ENCODE peak calls at places on chromosomes 11 and 22, in five cellular contexts. P is GM23338, Y is hepatocyte, M is PC-3, T is OCI-LY7. E is an unnamed sample.

GRCh38 chr11:95923441-95923729 is 522 bp downstream of the MTMR2 start:
- DNase-seq in P (no peak), Y (peak), M (peak), T (no peak), E (no peak)

GRCh38 chr22:26333088-26333800 is 95.8 kb upstream of the ASPHD2 start:
- DNase-seq in P (no peak), Y (no peak), M (no peak), T (no peak), E (no peak)

GRCh38 chr22:47587861-47588582 is 825.6 kb downstream of the TBC1D22A start:
- DNase-seq in P (no peak), Y (no peak), M (no peak), T (no peak), E (no peak)

GRCh38 chr11:117862019-117862725 is 14.3 kb downstream of the FXYD6 start:
- DNase-seq in P (no peak), Y (no peak), M (no peak), T (no peak), E (no peak)

GRCh38 chr11:15114501-15115475 is at the start of gene INSC:
- DNase-seq in P (peak), Y (peak), M (no peak), T (no peak), E (peak)

GRCh38 chr11:33471541-33471940 is 214.4 kb downstream of the HIPK3 start:
- DNase-seq in P (no peak), Y (no peak), M (no peak), T (no peak), E (no peak)

GRCh38 chr11:115660072-115660805 is 156.0 kb upstream of the CADM1 start:
- DNase-seq in P (peak), Y (peak), M (no peak), T (no peak), E (peak)

GRCh38 chr11:47272706-47273105 is 2.8 kb downstream of the MADD start:
- DNase-seq in P (peak), Y (no peak), M (no peak), T (peak), E (no peak)

GRCh38 chr11:14359573-14360031 is 619 bp upstream of the RRAS2 start:
- DNase-seq in P (no peak), Y (no peak), M (peak), T (no peak), E (no peak)

GRCh38 chr11:11076879-11077278 is 219.0 kb upstream of the ZBED5 start:
- DNase-seq in P (no peak), Y (no peak), M (no peak), T (no peak), E (no peak)

GRCh38 chr22:18000441-18001039 is 23.8 kb downstream of the MICAL3 start:
- DNase-seq in P (peak), Y (peak), M (peak), T (peak), E (peak)

GRCh38 chr11:14299921-14300320 is 59.1 kb downstream of the RRAS2 start:
- DNase-seq in P (no peak), Y (no peak), M (no peak), T (no peak), E (no peak)

GRCh38 chr11:107860688-107861087 is 2.1 kb upstream of the SLC35F2 start:
- DNase-seq in P (peak), Y (no peak), M (no peak), T (no peak), E (no peak)

GRCh38 chr11:15707971-15708370 is 593.2 kb downstream of the INSC start:
- DNase-seq in P (peak), Y (peak), M (peak), T (no peak), E (peak)

GRCh38 chr11:105109855-105110750 is 29.5 kb downstream of the CARD18 start:
- DNase-seq in P (no peak), Y (no peak), M (peak), T (no peak), E (no peak)

GRCh38 chr22:26395926-26396325 is 33.1 kb upstream of the ASPHD2 start:
- DNase-seq in P (peak), Y (no peak), M (no peak), T (no peak), E (peak)

GRCh38 chr11:45484326-45484725 is 181.1 kb downstream of the CHST1 start:
- DNase-seq in P (no peak), Y (peak), M (no peak), T (no peak), E (no peak)

GRCh38 chr22:19062909-19063308 is 59.3 kb downstream of the DGCR2 start:
- DNase-seq in P (no peak), Y (no peak), M (no peak), T (no peak), E (no peak)

GRCh38 chr11:58582437-58582836 is 3.6 kb downstream of the ZFP91 start:
- DNase-seq in P (no peak), Y (no peak), M (no peak), T (no peak), E (no peak)

GRCh38 chr11:63997801-63998332 is 11.6 kb downstream of the OTUB1 start:
- DNase-seq in P (no peak), Y (no peak), M (no peak), T (no peak), E (no peak)

GRCh38 chr11:117201516-117201866 is 2.3 kb downstream of the TAGLN start:
- DNase-seq in P (no peak), Y (no peak), M (no peak), T (no peak), E (no peak)

DNA sequence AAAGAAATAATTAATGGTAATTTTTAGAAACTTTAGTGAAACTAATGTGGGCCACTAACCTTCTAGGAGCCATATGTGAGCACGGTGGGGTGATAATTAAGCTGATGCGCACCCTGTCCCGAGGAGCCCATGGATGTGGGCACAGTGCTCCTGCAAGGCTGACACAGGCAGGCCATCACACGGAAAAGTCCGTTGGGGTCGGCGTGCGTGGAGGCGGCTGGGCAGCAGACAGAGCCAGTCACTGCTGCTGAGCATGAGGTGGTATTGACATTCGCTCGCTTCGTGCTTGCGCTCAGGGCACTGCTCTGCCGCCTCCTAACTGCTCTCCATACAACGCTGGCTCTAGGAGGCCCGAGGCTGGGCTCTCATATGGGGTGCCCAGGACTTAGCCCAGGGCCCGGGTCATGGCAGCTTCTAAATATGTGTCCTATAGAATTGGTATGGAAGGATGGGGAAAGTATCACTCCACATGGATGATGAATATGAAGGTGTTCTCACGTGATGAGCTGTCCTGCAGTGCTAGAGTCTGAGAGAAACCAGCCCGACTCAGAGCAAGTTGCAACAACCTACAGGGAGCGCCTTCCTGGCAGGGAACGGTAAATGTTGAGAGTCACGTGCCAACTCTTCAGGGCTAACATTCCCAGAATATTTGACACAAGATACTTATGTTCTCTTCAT is 50.5 kb upstream of the ARFGAP3 start:
- DNase-seq in P (no peak), Y (no peak), M (no peak), T (no peak), E (no peak)
- TF ChIP-seq EZH2phosphoT487 in P (no peak), Y (no peak), M (no peak), T (no peak), E (no peak)

DNA sequence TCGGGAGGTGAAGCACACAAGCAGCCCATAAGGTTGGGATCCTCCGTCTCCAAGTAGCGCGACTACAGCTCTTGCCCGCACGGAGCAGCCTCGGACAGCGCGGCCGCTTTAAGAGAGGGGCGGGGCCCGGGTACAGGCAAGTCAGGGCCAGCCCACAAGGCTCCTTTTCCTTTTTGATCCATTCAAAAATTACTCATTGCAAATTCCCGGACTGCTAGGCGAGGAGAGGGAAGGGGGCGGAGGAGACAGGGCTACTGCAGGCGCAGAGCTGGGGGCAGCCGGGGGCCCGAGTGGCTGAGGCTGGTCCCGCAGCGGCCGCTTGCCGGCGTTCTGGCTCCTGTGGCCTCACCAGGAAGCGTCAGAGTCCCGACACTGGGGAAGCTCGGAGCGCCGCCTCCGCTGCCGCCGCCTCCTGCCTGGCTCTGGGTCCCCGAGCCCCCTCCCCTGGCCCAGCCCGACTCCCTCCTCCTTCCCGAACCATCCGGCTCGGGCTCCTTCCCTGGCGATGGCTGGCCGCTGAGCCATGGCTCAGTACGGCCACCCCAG is at the start of gene UBASH3B:
- DNase-seq in P (peak), Y (peak), M (peak), T (peak), E (peak)
- TF ChIP-seq CTCF in P (no peak), Y (peak), M (no peak), T (no peak), E (peak)

DNA sequence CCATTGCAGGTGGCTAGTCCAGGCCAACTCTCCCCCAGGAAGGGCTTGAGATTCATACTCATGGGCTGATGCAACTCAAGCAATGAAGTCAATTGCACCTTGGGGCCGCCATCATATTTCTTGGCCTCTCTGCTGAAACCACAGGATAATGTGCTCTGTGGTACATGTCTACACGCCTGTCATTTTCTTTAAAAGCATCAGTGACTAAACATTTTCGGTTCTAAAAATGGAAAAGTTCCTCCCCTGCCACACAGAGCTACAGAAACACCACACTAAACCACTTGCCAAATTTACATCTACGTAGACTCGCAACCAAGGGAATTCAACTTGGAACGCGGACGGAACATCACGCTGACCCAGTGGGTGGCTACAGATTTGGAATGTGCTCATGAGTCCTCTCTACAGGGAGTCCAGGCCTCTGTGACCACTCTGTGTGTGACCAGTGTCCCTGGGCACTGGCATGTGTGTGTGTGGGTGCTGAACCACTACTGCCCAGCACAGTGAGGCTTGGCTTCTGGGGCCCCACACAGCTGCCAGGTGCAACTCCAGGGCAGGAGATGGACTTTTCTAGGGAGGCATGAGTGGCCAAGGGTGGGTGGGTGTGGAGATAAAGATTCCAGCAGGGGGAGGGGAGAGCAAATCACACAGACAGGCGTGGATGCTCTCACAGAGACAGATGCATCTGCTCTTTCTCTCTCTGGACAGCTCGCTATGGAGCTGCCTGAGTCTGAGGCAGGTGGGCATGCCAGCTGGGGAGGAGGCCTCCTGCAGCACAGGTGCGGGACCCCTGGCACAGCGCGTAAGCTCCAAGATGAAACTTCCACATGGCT is 261.9 kb downstream of the CTTN start:
- DNase-seq in P (no peak), Y (no peak), M (no peak), T (no peak), E (no peak)
- H2AFZ ChIP-seq in P (no peak), Y (no peak), M (no peak), T (no peak), E (no peak)

GRCh38 chr22:45225732-45226560 is 14.7 kb downstream of the KIAA0930 start:
- DNase-seq in P (no peak), Y (peak), M (no peak), T (no peak), E (no peak)
- TF ChIP-seq EZH2phosphoT487 in P (no peak), Y (no peak), M (no peak), T (no peak), E (no peak)

GRCh38 chr11:94546886-94547285 is 3.2 kb downstream of the FUT4 start:
- DNase-seq in P (no peak), Y (peak), M (peak), T (no peak), E (no peak)
- TF ChIP-seq CTCF in P (no peak), Y (peak), M (no peak), T (no peak), E (no peak)

DNA sequence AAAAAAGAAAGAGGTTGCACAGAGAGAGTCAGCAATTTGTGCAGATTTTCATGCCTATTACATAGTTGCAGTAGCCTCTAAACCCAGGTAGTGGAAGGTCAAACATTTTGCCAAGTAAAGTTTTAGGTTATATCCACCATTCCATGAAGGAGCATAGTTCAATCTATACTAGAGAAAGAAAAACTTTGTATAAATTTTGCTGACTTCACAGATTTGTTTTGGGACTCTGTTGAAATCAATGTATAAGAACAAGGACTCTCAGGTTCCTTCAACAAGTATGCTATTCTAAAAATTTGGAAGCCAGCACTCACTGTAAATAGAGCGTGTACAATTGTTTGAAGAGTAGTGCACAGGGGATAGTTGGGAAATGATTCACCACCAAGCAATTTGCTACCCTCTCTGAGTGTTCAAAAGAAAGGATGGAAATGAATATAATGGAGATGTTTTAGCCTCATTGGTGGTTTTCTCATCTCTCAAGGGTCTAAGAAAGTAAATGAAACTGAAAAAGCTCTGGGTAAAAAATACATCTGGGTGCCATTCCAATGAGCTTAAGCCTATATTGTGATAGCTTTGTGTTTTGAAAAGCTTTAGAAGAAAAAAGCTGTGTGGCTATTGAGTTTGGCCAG is 508.4 kb upstream of the LUZP2 start:
- DNase-seq in P (no peak), Y (no peak), M (peak), T (no peak), E (no peak)
- H2AFZ ChIP-seq in P (peak), Y (no peak), M (no peak), T (no peak), E (peak)

GRCh38 chr11:43904737-43905515 is 24.3 kb downstream of the ALKBH3 start:
- DNase-seq in P (no peak), Y (no peak), M (no peak), T (no peak), E (no peak)
- TF ChIP-seq EZH2phosphoT487 in P (no peak), Y (no peak), M (no peak), T (no peak), E (no peak)

GRCh38 chr11:120182790-120183491 is 27.9 kb upstream of the OAF start:
- DNase-seq in P (peak), Y (peak), M (peak), T (peak), E (no peak)
- TF ChIP-seq CTCF in P (peak), Y (peak), M (peak), T (no peak), E (peak)

DNA sequence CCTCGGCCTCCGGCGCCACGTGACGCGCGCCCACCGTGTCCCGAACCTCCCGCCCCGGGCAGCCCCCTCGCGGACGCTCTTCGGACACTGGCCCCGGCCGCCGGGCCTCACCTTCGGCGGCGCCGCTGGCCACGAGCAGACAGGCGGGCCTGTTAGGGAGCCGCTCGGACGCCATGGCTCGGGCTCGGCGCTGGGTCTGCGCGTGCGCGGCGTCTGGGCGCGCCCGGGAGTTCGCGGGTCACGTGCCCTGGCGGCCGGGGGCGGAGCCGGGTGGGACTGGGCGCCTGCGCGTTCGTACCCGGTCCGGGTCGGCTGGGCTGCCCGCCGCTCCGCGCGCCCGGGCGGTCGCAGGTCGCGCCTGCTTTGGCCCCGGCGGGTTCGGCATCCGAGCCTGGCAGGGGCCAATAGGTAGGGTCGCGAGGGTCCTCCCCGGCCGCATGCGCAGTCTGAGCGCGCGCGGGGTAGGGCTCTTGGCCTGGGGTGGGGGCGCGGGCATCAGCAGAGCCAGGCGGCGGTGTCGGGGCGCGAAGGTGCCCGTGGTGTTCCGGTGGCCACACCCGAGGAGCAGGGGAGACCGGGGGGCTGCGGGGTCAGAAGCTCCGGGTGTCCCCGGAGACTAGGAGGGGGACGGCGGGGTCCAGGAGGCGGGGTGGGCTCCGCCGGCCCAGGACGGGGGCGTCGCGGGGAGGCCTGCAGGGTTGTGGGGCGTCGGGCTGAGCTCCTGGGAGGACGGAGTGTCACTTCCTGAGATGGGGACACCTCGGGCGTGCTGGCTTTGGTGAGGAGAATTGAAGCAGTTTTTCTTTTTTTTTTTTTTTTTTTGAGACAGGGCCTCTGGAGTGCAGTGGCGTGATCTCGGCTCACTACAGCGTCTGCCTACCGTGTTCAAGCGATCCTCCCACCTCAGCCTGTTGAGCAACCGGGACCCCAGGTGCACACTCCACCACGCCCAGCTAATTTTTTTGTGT is at the start of gene GATD1:
- DNase-seq in P (peak), Y (peak), M (peak), T (peak), E (peak)
- H2AFZ ChIP-seq in P (peak), Y (peak), M (peak), T (peak), E (peak)

GRCh38 chr22:29517215-29517908 is 36.2 kb downstream of the THOC5 start:
- DNase-seq in P (no peak), Y (no peak), M (no peak), T (no peak), E (no peak)
- TF ChIP-seq EZH2phosphoT487 in P (no peak), Y (no peak), M (no peak), T (no peak), E (no peak)